ENCODE peak calls at places on chromosomes 16 and 17, in ten cellular contexts. H is GM12865; L is activated T-cell treated with anti-CD3 and anti-CD28 coated beads, Interleukin-2, amount 50 U/mL, for 24 hours; V is lower lobe of right lung; G is H9; R is AG08395; I is upper lobe of right lung; Y is ACHN; S is epithelial cell of prostate; C is Calu3. B is an unnamed sample.

GRCh38 chr17:21275579-21276339 is 8.8 kb upstream of the MAP2K3 start:
- DNase-seq in I (peak; percentile 98), L (peak; percentile 99), Y (peak; percentile 87), V (peak; percentile 97), R (peak; percentile 97), G (peak; percentile 96), C (peak; percentile 91), H (peak; percentile 93), S (no peak), B (peak; percentile 62)

GRCh38 chr17:27565874-27566672 is 64.9 kb upstream of the LGALS9 start:
- DNase-seq in R (no peak), Y (no peak), L (no peak), G (no peak), S (no peak), V (peak; percentile 24), H (no peak), I (no peak), C (no peak), B (no peak)

GRCh38 chr17:32873114-32873513 is 3.8 kb downstream of the MYO1D start:
- DNase-seq in L (no peak), C (no peak), Y (no peak), H (no peak), V (no peak), I (no peak), S (peak; percentile 29), G (no peak), R (no peak), B (peak; percentile 42)

GRCh38 chr17:4515501-4515900 is 16.8 kb downstream of the SPNS2 start:
- DNase-seq in R (no peak), I (no peak), L (no peak), V (no peak), Y (no peak), S (no peak), C (no peak), H (no peak), G (no peak), B (no peak)

GRCh38 chr16:72468582-72468981 is 296.6 kb upstream of the PMFBP1 start:
- DNase-seq in S (no peak), R (no peak), Y (no peak), V (no peak), G (no peak), C (no peak), I (no peak), L (no peak), H (no peak), B (no peak)

GRCh38 chr17:3894188-3894587 is 1.3 kb upstream of the CAMKK1 start:
- DNase-seq in L (no peak), S (no peak), I (no peak), Y (no peak), V (no peak), C (no peak), R (no peak), G (no peak), H (no peak), B (no peak)

GRCh38 chr16:6482861-6483530 is 849.6 kb upstream of the RBFOX1 start:
- DNase-seq in G (peak; percentile 28), I (no peak), V (no peak), L (no peak), C (no peak), S (no peak), Y (no peak), R (no peak), H (no peak), B (no peak)

GRCh38 chr16:87740441-87740840 is 25.3 kb downstream of the KLHDC4 start:
- DNase-seq in V (no peak), Y (no peak), C (no peak), G (no peak), I (no peak), H (no peak), L (no peak), S (no peak), R (peak; percentile 77), B (no peak)

GRCh38 chr17:75404223-75404738 is 1.2 kb downstream of the GRB2 start:
- DNase-seq in R (peak; percentile 76), C (peak; percentile 73), Y (peak; percentile 91), S (no peak), L (peak; percentile 53), H (peak; percentile 73), I (peak; percentile 72), G (peak; percentile 81), V (peak; percentile 57), B (peak; percentile 57)

GRCh38 chr16:70437582-70438324 is 1.1 kb downstream of the ST3GAL2 start:
- DNase-seq in R (peak; percentile 51), H (peak; percentile 40), S (no peak), L (peak; percentile 47), C (no peak), G (no peak), Y (peak; percentile 59), I (no peak), V (no peak), B (no peak)

GRCh38 chr17:71085238-71086033 is 916.1 kb downstream of the KCNJ2 start:
- DNase-seq in V (no peak), H (peak; percentile 34), Y (peak; percentile 47), R (peak; percentile 9), S (no peak), I (no peak), C (peak; percentile 40), G (peak; percentile 79), L (no peak), B (peak; percentile 34)

GRCh38 chr16:52435573-52435972 is 111.4 kb downstream of the TOX3 start:
- DNase-seq in Y (no peak), C (no peak), H (no peak), I (no peak), R (no peak), S (no peak), L (no peak), V (no peak), G (no peak), B (no peak)

GRCh38 chr16:89599451-89599858 is 14.0 kb upstream of the DPEP1 start:
- DNase-seq in V (no peak), R (no peak), S (no peak), L (no peak), G (peak; percentile 89), H (peak; percentile 58), I (no peak), Y (peak; percentile 74), C (peak; percentile 64), B (no peak)

GRCh38 chr17:9003355-9004131 is 17.8 kb upstream of the NTN1 start:
- DNase-seq in H (no peak), R (no peak), G (peak; percentile 61), Y (no peak), S (no peak), V (no peak), L (no peak), C (no peak), I (no peak), B (no peak)

GRCh38 chr17:76280650-76281049 is 15.5 kb downstream of the UBALD2 start:
- DNase-seq in Y (no peak), I (no peak), H (no peak), C (no peak), L (no peak), S (no peak), G (no peak), R (no peak), V (no peak), B (no peak)

GRCh38 chr17:47076171-47076570 is 97.1 kb upstream of the RPRML start:
- DNase-seq in C (no peak), R (no peak), V (no peak), I (no peak), S (no peak), H (no peak), L (no peak), G (no peak), Y (no peak), B (no peak)

GRCh38 chr16:191783-192294 is 11.6 kb downstream of the HBQ1 start:
- DNase-seq in L (no peak), I (no peak), H (no peak), Y (no peak), S (no peak), V (no peak), C (no peak), G (no peak), R (no peak), B (no peak)

GRCh38 chr16:10067406-10067805 is 114.8 kb downstream of the GRIN2A start:
- DNase-seq in Y (no peak), H (no peak), V (no peak), R (peak; percentile 31), L (no peak), C (no peak), G (no peak), S (no peak), I (no peak), B (no peak)